ENCODE peak calls at places on chromosomes 13 and 19, in five cellular contexts. One of them, this sample, is unnamed.

GRCh38 chr13:114090476-114090875 is 41.9 kb downstream of the RASA3 start:
- DNase-seq in PC-3: no peak
- DNase-seq in fibroblast of gingiva: no peak
- DNase-seq in NCI-H446: no peak
- DNase-seq in activated B cell treated with CpG ODN at 0.5 μM for 24 hours: no peak
- DNase-seq in this sample: no peak

GRCh38 chr19:11480927-11481776 is at the start of gene ELAVL3:
- DNase-seq in PC-3: no peak
- DNase-seq in fibroblast of gingiva: no peak
- DNase-seq in NCI-H446: no peak
- DNase-seq in activated B cell treated with CpG ODN at 0.5 μM for 24 hours: no peak
- DNase-seq in this sample: peak

GRCh38 chr19:36040495-36040894 is 7.8 kb upstream of the CLIP3 start:
- DNase-seq in NCI-H446: no peak
- DNase-seq in fibroblast of gingiva: no peak
- DNase-seq in activated B cell treated with CpG ODN at 0.5 μM for 24 hours: no peak
- DNase-seq in PC-3: no peak
- DNase-seq in this sample: no peak

GRCh38 chr13:74528751-74529513 is 394.7 kb upstream of the KLF12 start:
- DNase-seq in activated B cell treated with CpG ODN at 0.5 μM for 24 hours: no peak
- DNase-seq in PC-3: peak
- DNase-seq in NCI-H446: no peak
- DNase-seq in fibroblast of gingiva: no peak
- DNase-seq in this sample: no peak

GRCh38 chr19:1001538-1002166 is 1.4 kb downstream of the GRIN3B start:
- DNase-seq in fibroblast of gingiva: no peak
- DNase-seq in NCI-H446: no peak
- DNase-seq in activated B cell treated with CpG ODN at 0.5 μM for 24 hours: peak
- DNase-seq in PC-3: peak
- DNase-seq in this sample: no peak

GRCh38 chr13:49441312-49441711 is 2.6 kb downstream of the CAB39L start:
- DNase-seq in fibroblast of gingiva: no peak
- DNase-seq in NCI-H446: no peak
- DNase-seq in activated B cell treated with CpG ODN at 0.5 μM for 24 hours: no peak
- DNase-seq in PC-3: no peak
- DNase-seq in this sample: no peak

GRCh38 chr13:112723771-112724170 is 33.9 kb downstream of the ATP11A start:
- DNase-seq in PC-3: no peak
- DNase-seq in fibroblast of gingiva: no peak
- DNase-seq in activated B cell treated with CpG ODN at 0.5 μM for 24 hours: no peak
- DNase-seq in NCI-H446: no peak
- DNase-seq in this sample: no peak

GRCh38 chr13:34847751-34848150 is 94.3 kb upstream of the NBEA start:
- DNase-seq in activated B cell treated with CpG ODN at 0.5 μM for 24 hours: no peak
- DNase-seq in fibroblast of gingiva: no peak
- DNase-seq in NCI-H446: no peak
- DNase-seq in PC-3: peak
- DNase-seq in this sample: no peak

GRCh38 chr19:39335168-39335567 is 675 bp downstream of the GMFG start:
- DNase-seq in NCI-H446: no peak
- DNase-seq in fibroblast of gingiva: no peak
- DNase-seq in PC-3: no peak
- DNase-seq in activated B cell treated with CpG ODN at 0.5 μM for 24 hours: no peak
- DNase-seq in this sample: no peak

GRCh38 chr19:32837531-32837930 is 32.0 kb downstream of the SLC7A9 start:
- DNase-seq in NCI-H446: no peak
- DNase-seq in fibroblast of gingiva: no peak
- DNase-seq in PC-3: no peak
- DNase-seq in activated B cell treated with CpG ODN at 0.5 μM for 24 hours: no peak
- DNase-seq in this sample: no peak

GRCh38 chr13:33518442-33518841 is 232.9 kb upstream of the STARD13 start:
- DNase-seq in fibroblast of gingiva: no peak
- DNase-seq in activated B cell treated with CpG ODN at 0.5 μM for 24 hours: no peak
- DNase-seq in PC-3: no peak
- DNase-seq in NCI-H446: no peak
- DNase-seq in this sample: no peak

GRCh38 chr13:40316301-40316700 is 350.1 kb downstream of the FOXO1 start:
- DNase-seq in activated B cell treated with CpG ODN at 0.5 μM for 24 hours: no peak
- DNase-seq in fibroblast of gingiva: no peak
- DNase-seq in NCI-H446: no peak
- DNase-seq in PC-3: no peak
- DNase-seq in this sample: no peak

GRCh38 chr13:33217256-33217655 is 68.3 kb downstream of the STARD13 start:
- DNase-seq in PC-3: peak
- DNase-seq in NCI-H446: no peak
- DNase-seq in fibroblast of gingiva: no peak
- DNase-seq in activated B cell treated with CpG ODN at 0.5 μM for 24 hours: no peak
- DNase-seq in this sample: no peak

GRCh38 chr19:19206938-19207337 is 3.7 kb upstream of the NR2C2AP start:
- DNase-seq in activated B cell treated with CpG ODN at 0.5 μM for 24 hours: no peak
- DNase-seq in NCI-H446: no peak
- DNase-seq in PC-3: no peak
- DNase-seq in fibroblast of gingiva: no peak
- DNase-seq in this sample: no peak

GRCh38 chr19:43781630-43782310 is 997 bp upstream of the KCNN4 start:
- DNase-seq in activated B cell treated with CpG ODN at 0.5 μM for 24 hours: no peak
- DNase-seq in NCI-H446: no peak
- DNase-seq in fibroblast of gingiva: no peak
- DNase-seq in PC-3: peak
- DNase-seq in this sample: no peak

GRCh38 chr13:29511439-29511814 is 84.1 kb downstream of the SLC7A1 start:
- DNase-seq in fibroblast of gingiva: no peak
- DNase-seq in activated B cell treated with CpG ODN at 0.5 μM for 24 hours: no peak
- DNase-seq in NCI-H446: no peak
- DNase-seq in PC-3: no peak
- DNase-seq in this sample: no peak

GRCh38 chr19:3556978-3557460 is 367 bp downstream of the MFSD12 start:
- DNase-seq in NCI-H446: no peak
- DNase-seq in fibroblast of gingiva: no peak
- DNase-seq in PC-3: peak
- DNase-seq in activated B cell treated with CpG ODN at 0.5 μM for 24 hours: peak
- DNase-seq in this sample: no peak

GRCh38 chr13:109655206-109655600 is 131.2 kb downstream of the IRS2 start:
- DNase-seq in activated B cell treated with CpG ODN at 0.5 μM for 24 hours: no peak
- DNase-seq in NCI-H446: no peak
- DNase-seq in PC-3: no peak
- DNase-seq in fibroblast of gingiva: peak
- DNase-seq in this sample: no peak

GRCh38 chr19:47331490-47331889 is 485 bp upstream of the C5AR2 start:
- DNase-seq in NCI-H446: no peak
- DNase-seq in activated B cell treated with CpG ODN at 0.5 μM for 24 hours: no peak
- DNase-seq in PC-3: no peak
- DNase-seq in fibroblast of gingiva: no peak
- DNase-seq in this sample: no peak

GRCh38 chr13:93769607-93770006 is 543.0 kb downstream of the GPC6 start:
- DNase-seq in activated B cell treated with CpG ODN at 0.5 μM for 24 hours: no peak
- DNase-seq in PC-3: no peak
- DNase-seq in fibroblast of gingiva: no peak
- DNase-seq in NCI-H446: no peak
- DNase-seq in this sample: no peak

GRCh38 chr13:33249894-33250293 is 35.7 kb downstream of the STARD13 start:
- DNase-seq in activated B cell treated with CpG ODN at 0.5 μM for 24 hours: no peak
- DNase-seq in NCI-H446: no peak
- DNase-seq in fibroblast of gingiva: no peak
- DNase-seq in PC-3: no peak
- DNase-seq in this sample: no peak

GRCh38 chr13:20525144-20525600 is 485 bp downstream of the CRYL1 start:
- DNase-seq in fibroblast of gingiva: no peak
- DNase-seq in NCI-H446: no peak
- DNase-seq in activated B cell treated with CpG ODN at 0.5 μM for 24 hours: no peak
- DNase-seq in PC-3: peak
- DNase-seq in this sample: peak

GRCh38 chr13:49608932-49609331 is 19.4 kb upstream of the ARL11 start:
- DNase-seq in fibroblast of gingiva: no peak
- DNase-seq in NCI-H446: no peak
- DNase-seq in PC-3: no peak
- DNase-seq in activated B cell treated with CpG ODN at 0.5 μM for 24 hours: no peak
- DNase-seq in this sample: no peak

GRCh38 chr13:41250993-41251392 is 12.4 kb downstream of the MTRF1 start:
- DNase-seq in NCI-H446: no peak
- DNase-seq in activated B cell treated with CpG ODN at 0.5 μM for 24 hours: no peak
- DNase-seq in fibroblast of gingiva: no peak
- DNase-seq in PC-3: no peak
- DNase-seq in this sample: no peak

GRCh38 chr19:12868540-12869112 is 12.6 kb downstream of the DNASE2 start:
- DNase-seq in PC-3: peak
- DNase-seq in activated B cell treated with CpG ODN at 0.5 μM for 24 hours: no peak
- DNase-seq in NCI-H446: no peak
- DNase-seq in fibroblast of gingiva: no peak
- DNase-seq in this sample: no peak

GRCh38 chr13:99870541-99870940 is 101.0 kb downstream of the ZIC5 start:
- DNase-seq in PC-3: no peak
- DNase-seq in fibroblast of gingiva: no peak
- DNase-seq in activated B cell treated with CpG ODN at 0.5 μM for 24 hours: no peak
- DNase-seq in NCI-H446: no peak
- DNase-seq in this sample: no peak

GRCh38 chr13:23007430-23007829 is 173.3 kb upstream of the SGCG start:
- DNase-seq in fibroblast of gingiva: no peak
- DNase-seq in NCI-H446: no peak
- DNase-seq in activated B cell treated with CpG ODN at 0.5 μM for 24 hours: no peak
- DNase-seq in PC-3: no peak
- DNase-seq in this sample: no peak

GRCh38 chr19:56350416-56351045 is 35.9 kb upstream of the ZSCAN5A start:
- DNase-seq in activated B cell treated with CpG ODN at 0.5 μM for 24 hours: no peak
- DNase-seq in NCI-H446: peak
- DNase-seq in PC-3: peak
- DNase-seq in fibroblast of gingiva: peak
- DNase-seq in this sample: peak

GRCh38 chr13:33014291-33014690 is 1.9 kb upstream of the KL start:
- DNase-seq in activated B cell treated with CpG ODN at 0.5 μM for 24 hours: no peak
- DNase-seq in PC-3: peak
- DNase-seq in fibroblast of gingiva: no peak
- DNase-seq in NCI-H446: no peak
- DNase-seq in this sample: no peak

GRCh38 chr13:58883405-58883804 is 1251.9 kb downstream of the PCDH17 start:
- DNase-seq in NCI-H446: no peak
- DNase-seq in PC-3: no peak
- DNase-seq in activated B cell treated with CpG ODN at 0.5 μM for 24 hours: no peak
- DNase-seq in fibroblast of gingiva: no peak
- DNase-seq in this sample: no peak

GRCh38 chr13:105665284-105665683 is 870.2 kb downstream of the EFNB2 start:
- DNase-seq in fibroblast of gingiva: no peak
- DNase-seq in NCI-H446: no peak
- DNase-seq in activated B cell treated with CpG ODN at 0.5 μM for 24 hours: no peak
- DNase-seq in PC-3: peak
- DNase-seq in this sample: no peak

GRCh38 chr19:23283925-23284324 is 33.7 kb upstream of the ZNF724 start:
- DNase-seq in activated B cell treated with CpG ODN at 0.5 μM for 24 hours: peak
- DNase-seq in PC-3: peak
- DNase-seq in NCI-H446: no peak
- DNase-seq in fibroblast of gingiva: no peak
- DNase-seq in this sample: peak

GRCh38 chr13:112781881-112782361 is 92.1 kb downstream of the ATP11A start:
- DNase-seq in NCI-H446: no peak
- DNase-seq in PC-3: no peak
- DNase-seq in activated B cell treated with CpG ODN at 0.5 μM for 24 hours: no peak
- DNase-seq in fibroblast of gingiva: peak
- DNase-seq in this sample: peak

GRCh38 chr13:85651440-85651839 is 147.8 kb downstream of the SLITRK6 start:
- DNase-seq in PC-3: peak
- DNase-seq in activated B cell treated with CpG ODN at 0.5 μM for 24 hours: no peak
- DNase-seq in fibroblast of gingiva: no peak
- DNase-seq in NCI-H446: no peak
- DNase-seq in this sample: no peak

GRCh38 chr13:102854675-102855074 is 8.8 kb downstream of the ERCC5 start:
- DNase-seq in NCI-H446: no peak
- DNase-seq in PC-3: no peak
- DNase-seq in activated B cell treated with CpG ODN at 0.5 μM for 24 hours: no peak
- DNase-seq in fibroblast of gingiva: no peak
- DNase-seq in this sample: no peak

GRCh38 chr13:111153279-111153976 is 38.3 kb downstream of the ARHGEF7 start:
- DNase-seq in NCI-H446: no peak
- DNase-seq in fibroblast of gingiva: peak
- DNase-seq in activated B cell treated with CpG ODN at 0.5 μM for 24 hours: peak
- DNase-seq in PC-3: peak
- DNase-seq in this sample: peak

GRCh38 chr13:27296496-27296895 is 25.9 kb downstream of the RASL11A start:
- DNase-seq in fibroblast of gingiva: no peak
- DNase-seq in NCI-H446: no peak
- DNase-seq in activated B cell treated with CpG ODN at 0.5 μM for 24 hours: no peak
- DNase-seq in PC-3: no peak
- DNase-seq in this sample: no peak

GRCh38 chr19:19488041-19488874 is 27.1 kb downstream of the TSSK6 start:
- DNase-seq in NCI-H446: no peak
- DNase-seq in fibroblast of gingiva: no peak
- DNase-seq in activated B cell treated with CpG ODN at 0.5 μM for 24 hours: no peak
- DNase-seq in PC-3: no peak
- DNase-seq in this sample: no peak

GRCh38 chr13:27170521-27171243 is 929 bp downstream of the USP12 start:
- DNase-seq in fibroblast of gingiva: no peak
- DNase-seq in NCI-H446: no peak
- DNase-seq in activated B cell treated with CpG ODN at 0.5 μM for 24 hours: peak
- DNase-seq in PC-3: peak
- DNase-seq in this sample: no peak